ENCODE peak calls at places on chromosome 16, in six cellular contexts. M is progenitor cell of endocrine pancreas; H is activated CD8-positive, alpha-beta T cell treated with anti-CD3 and anti-CD28 coated beads, Interleukin-2, amount 10 ng/mL, durations not matched to agents 7 days and 5 days; Q is ELR; G is COR-L47; E is amygdala. N is an unnamed sample.

GRCh38 chr16:977096-977701 is 4.4 kb upstream of the SOX8 start:
- DNase-seq in M (no peak), H (no peak), Q (no peak), G (no peak), E (peak; percentile 85), N (no peak)

GRCh38 chr16:31138621-31139578 is 3.4 kb upstream of the PRSS8 start:
- DNase-seq in M (no peak), H (no peak), Q (peak; percentile 86), G (no peak), E (no peak), N (peak; percentile 86)

GRCh38 chr16:84144301-84144858 is 597 bp downstream of the HSDL1 start:
- DNase-seq in M (peak; percentile 19), H (peak; percentile 61), Q (peak; percentile 50), G (peak; percentile 22), E (no peak), N (no peak)

GRCh38 chr16:81945665-81946064 is 65.6 kb downstream of the SDR42E1 start:
- DNase-seq in M (no peak), H (no peak), Q (peak; percentile 10), G (no peak), E (no peak), N (no peak)

GRCh38 chr16:69328854-69329316 is 1.5 kb downstream of the PDF start:
- DNase-seq in M (no peak), H (no peak), Q (peak; percentile 57), G (peak; percentile 39), E (no peak), N (peak; percentile 7)

GRCh38 chr16:51276335-51276734 is 125.3 kb upstream of the SALL1 start:
- DNase-seq in M (no peak), H (no peak), Q (peak; percentile 2), G (no peak), E (no peak), N (peak; percentile 28)

GRCh38 chr16:67649494-67649931 is 4.6 kb downstream of the CARMIL2 start:
- DNase-seq in M (no peak), H (no peak), Q (peak; percentile 53), G (no peak), E (no peak), N (no peak)

GRCh38 chr16:4261557-4262172 is 11.2 kb downstream of the TFAP4 start:
- DNase-seq in M (peak; percentile 58), H (peak; percentile 50), Q (peak; percentile 45), G (no peak), E (no peak), N (no peak)

GRCh38 chr16:86951831-86952598 is 365.2 kb downstream of the C16orf95 start:
- DNase-seq in M (no peak), H (no peak), Q (peak; percentile 99), G (no peak), E (no peak), N (peak; percentile 14)

GRCh38 chr16:66467611-66468010 is 40.5 kb downstream of the BEAN1 start:
- DNase-seq in M (no peak), H (no peak), Q (no peak), G (no peak), E (no peak), N (no peak)

GRCh38 chr16:687499-687898 is 2.7 kb downstream of the WDR24 start:
- DNase-seq in M (no peak), H (no peak), Q (no peak), G (no peak), E (no peak), N (no peak)

GRCh38 chr16:97822-98221 is 19.8 kb downstream of the MPG start:
- DNase-seq in M (no peak), H (no peak), Q (peak; percentile 75), G (no peak), E (no peak), N (no peak)

GRCh38 chr16:22424161-22424937 is 49.9 kb upstream of the CDR2 start:
- DNase-seq in M (no peak), H (no peak), Q (no peak), G (no peak), E (peak; percentile 38), N (no peak)

GRCh38 chr16:27789595-27790241 is 239.8 kb downstream of the KATNIP start:
- DNase-seq in M (no peak), H (no peak), Q (no peak), G (no peak), E (no peak), N (no peak)

GRCh38 chr16:71746442-71747046 is 22.0 kb upstream of the PHLPP2 start:
- DNase-seq in M (no peak), H (peak; percentile 51), Q (peak; percentile 64), G (no peak), E (no peak), N (peak; percentile 44)

GRCh38 chr16:28531777-28532744 is 6.7 kb downstream of the NUPR1 start:
- DNase-seq in M (no peak), H (no peak), Q (no peak), G (no peak), E (no peak), N (no peak)

GRCh38 chr16:57194512-57194911 is 8.4 kb downstream of the RSPRY1 start:
- DNase-seq in M (no peak), H (no peak), Q (peak; percentile 97), G (no peak), E (no peak), N (peak; percentile 97)

GRCh38 chr16:74309789-74310781 is 13.5 kb downstream of the PSMD7 start:
- DNase-seq in M (no peak), H (peak; percentile 44), Q (peak; percentile 70), G (peak; percentile 33), E (no peak), N (peak; percentile 57)

GRCh38 chr16:11759163-11759834 is 16.6 kb upstream of the TXNDC11 start:
- DNase-seq in M (no peak), H (no peak), Q (no peak), G (no peak), E (no peak), N (peak; percentile 38)

GRCh38 chr16:83887088-83887487 is 11.8 kb upstream of the MLYCD start:
- DNase-seq in M (no peak), H (no peak), Q (peak; percentile 56), G (no peak), E (no peak), N (peak; percentile 16)

GRCh38 chr16:48182979-48183537 is 27.3 kb upstream of the ABCC12 start:
- DNase-seq in M (no peak), H (no peak), Q (no peak), G (no peak), E (no peak), N (no peak)

GRCh38 chr16:61798741-61799140 is 237.5 kb downstream of the CDH8 start:
- DNase-seq in M (no peak), H (no peak), Q (no peak), G (no peak), E (no peak), N (no peak)

GRCh38 chr16:58753711-58754134 is 19.6 kb upstream of the GOT2 start:
- DNase-seq in M (no peak), H (no peak), Q (no peak), G (no peak), E (no peak), N (no peak)

GRCh38 chr16:28140788-28141618 is 70.8 kb downstream of the XPO6 start:
- DNase-seq in M (no peak), H (peak; percentile 88), Q (no peak), G (no peak), E (no peak), N (peak; percentile 79)

GRCh38 chr16:84132527-84133285 is 12.3 kb downstream of the HSDL1 start:
- DNase-seq in M (no peak), H (no peak), Q (no peak), G (no peak), E (no peak), N (no peak)

GRCh38 chr16:53870831-53871230 is 166.9 kb downstream of the FTO start:
- DNase-seq in M (no peak), H (no peak), Q (no peak), G (no peak), E (no peak), N (no peak)

GRCh38 chr16:10745856-10746255 is 2.2 kb downstream of the NUBP1 start:
- DNase-seq in M (no peak), H (no peak), Q (no peak), G (no peak), E (no peak), N (no peak)

GRCh38 chr16:3067929-3068288 is 2.5 kb downstream of the IL32 start:
- DNase-seq in M (no peak), H (no peak), Q (no peak), G (no peak), E (no peak), N (no peak)

GRCh38 chr16:83330251-83330650 is 477.5 kb upstream of the HSBP1 start:
- DNase-seq in M (no peak), H (no peak), Q (no peak), G (no peak), E (no peak), N (no peak)

GRCh38 chr16:68093816-68094613 is 8.8 kb downstream of the NFATC3 start:
- DNase-seq in M (no peak), H (no peak), Q (peak; percentile 70), G (no peak), E (no peak), N (peak; percentile 42)

N was measured in bronchial epithelial cell.